ENCODE peak calls at places on chromosome 14, in nine cellular contexts. I, A, T, X, M, H, W, L and N are unnamed samples.

GRCh38 chr14:81350344-81351096 is 49.6 kb downstream of the STON2 start:
- DNase-seq in T (no peak), X (no peak), I (no peak), L (no peak), W (no peak), M (no peak), H (no peak), A (no peak), N (no peak)

GRCh38 chr14:68379510-68380303 is 413.2 kb downstream of the ZFP36L1 start:
- DNase-seq in I (no peak), M (no peak), H (no peak), A (no peak), L (no peak), X (no peak), W (no peak), T (no peak), N (no peak)

GRCh38 chr14:67940894-67941455 is 121.4 kb downstream of the RAD51B start:
- DNase-seq in L (peak), I (no peak), M (peak), X (peak), W (peak), A (no peak), H (no peak), T (no peak), N (no peak)

GRCh38 chr14:44701563-44702263 is 194.6 kb upstream of the FSCB start:
- DNase-seq in I (no peak), T (no peak), W (no peak), M (no peak), X (no peak), A (no peak), H (no peak), L (no peak), N (no peak)

GRCh38 chr14:96072076-96072475 is 32.9 kb downstream of the C14orf132 start:
- DNase-seq in L (no peak), I (no peak), M (no peak), T (no peak), A (no peak), H (peak), X (no peak), W (peak), N (no peak)

GRCh38 chr14:30725763-30726162 is 103.6 kb downstream of the SCFD1 start:
- DNase-seq in H (no peak), A (no peak), X (no peak), M (no peak), T (no peak), W (no peak), I (no peak), L (no peak), N (no peak)

GRCh38 chr14:101562659-101563351 is 1.5 kb downstream of the DIO3 start:
- DNase-seq in M (no peak), L (no peak), T (no peak), H (no peak), A (peak), W (no peak), X (no peak), I (no peak), N (no peak)

GRCh38 chr14:37550511-37550910 is 44.5 kb downstream of the FOXA1 start:
- DNase-seq in X (no peak), L (no peak), H (no peak), W (no peak), T (no peak), A (no peak), M (no peak), I (no peak), N (no peak)

GRCh38 chr14:23112359-23113178 is 6.5 kb downstream of the CEBPE start:
- DNase-seq in L (no peak), I (no peak), A (no peak), H (no peak), X (no peak), W (peak), M (no peak), T (no peak), N (no peak)

GRCh38 chr14:23327947-23328744 is 6.9 kb downstream of the PABPN1 start:
- DNase-seq in H (peak), M (peak), W (no peak), I (peak), L (peak), A (peak), X (peak), T (peak), N (peak)

GRCh38 chr14:29853272-29853671 is 74.4 kb downstream of the PRKD1 start:
- DNase-seq in W (no peak), I (no peak), M (no peak), H (no peak), L (no peak), X (no peak), T (no peak), A (no peak), N (no peak)

GRCh38 chr14:33745163-33745562 is 205.7 kb downstream of the EGLN3 start:
- DNase-seq in W (no peak), A (no peak), I (no peak), L (no peak), T (no peak), M (no peak), H (no peak), X (no peak), N (no peak)

GRCh38 chr14:71021347-71022014 is 114.2 kb downstream of the PCNX1 start:
- DNase-seq in A (no peak), W (no peak), L (no peak), I (no peak), T (no peak), H (no peak), M (peak), X (no peak), N (no peak)

GRCh38 chr14:38469156-38469555 is 213.3 kb upstream of the CLEC14A start:
- DNase-seq in H (no peak), I (no peak), A (no peak), W (no peak), T (no peak), M (no peak), X (no peak), L (no peak), N (no peak)

GRCh38 chr14:76098916-76099675 is 52.6 kb upstream of the GPATCH2L start:
- DNase-seq in M (no peak), W (no peak), T (no peak), L (no peak), I (no peak), A (no peak), X (no peak), H (no peak), N (no peak)

GRCh38 chr14:74275265-74275841 is 27.4 kb downstream of the ABCD4 start:
- DNase-seq in L (peak), W (no peak), H (no peak), X (no peak), M (no peak), I (no peak), A (no peak), T (no peak), N (no peak)

GRCh38 chr14:104393199-104393897 is 186.2 kb upstream of the C14orf180 start:
- DNase-seq in I (no peak), X (peak), L (peak), A (no peak), M (no peak), T (no peak), H (peak), W (peak), N (no peak)

GRCh38 chr14:43687866-43688265 is 819.2 kb downstream of the FSCB start:
- DNase-seq in I (no peak), A (no peak), W (no peak), M (peak), T (no peak), L (no peak), H (no peak), X (no peak), N (no peak)

GRCh38 chr14:44606576-44606975 is 99.5 kb upstream of the FSCB start:
- DNase-seq in W (no peak), T (no peak), I (no peak), A (no peak), M (no peak), H (no peak), L (no peak), X (no peak), N (no peak)

GRCh38 chr14:45426685-45427282 is 173.8 kb upstream of the MIS18BP1 start:
- DNase-seq in X (no peak), W (no peak), T (no peak), A (peak), M (no peak), H (no peak), I (peak), L (no peak), N (no peak)

GRCh38 chr14:75640876-75641275 is 19.8 kb downstream of the ERG28 start:
- DNase-seq in T (no peak), L (no peak), I (no peak), X (no peak), M (no peak), A (no peak), H (no peak), W (no peak), N (no peak)

GRCh38 chr14:106269451-106270204 is 743.2 kb downstream of the TMEM121 start:
- DNase-seq in A (no peak), W (no peak), L (no peak), I (no peak), T (no peak), H (no peak), X (no peak), M (no peak), N (no peak)

GRCh38 chr14:106269029-106269428 is 742.6 kb downstream of the TMEM121 start:
- DNase-seq in W (no peak), X (no peak), I (no peak), H (no peak), M (no peak), A (no peak), T (no peak), L (no peak), N (no peak)

GRCh38 chr14:106268013-106268727 is 741.8 kb downstream of the TMEM121 start:
- DNase-seq in L (no peak), X (peak), I (no peak), M (no peak), A (no peak), T (no peak), W (no peak), H (no peak), N (no peak)
- TF ChIP-seq CTCF in L (peak), X (no peak), I (peak), M (no peak), A (no peak), T (no peak), W (no peak), H (no peak), N (no peak)

GRCh38 chr14:92325835-92326234 is 2.9 kb downstream of the SLC24A4 start:
- DNase-seq in W (no peak), T (no peak), M (no peak), H (no peak), X (no peak), I (no peak), L (no peak), A (no peak), N (no peak)
- TF ChIP-seq CTCF in W (no peak), T (no peak), M (no peak), H (no peak), X (no peak), I (peak), L (no peak), A (no peak), N (no peak)

GRCh38 chr14:59199205-59199604 is 10.7 kb downstream of the DAAM1 start:
- DNase-seq in X (no peak), T (no peak), M (no peak), I (no peak), H (no peak), L (no peak), W (no peak), A (no peak), N (no peak)
- TF ChIP-seq CTCF in X (no peak), T (no peak), M (no peak), I (no peak), H (no peak), L (no peak), W (no peak), A (peak), N (no peak)

GRCh38 chr14:51786227-51786626 is 74.2 kb upstream of the GNG2 start:
- DNase-seq in W (no peak), L (no peak), X (no peak), H (no peak), M (no peak), A (no peak), I (no peak), T (no peak), N (no peak)

GRCh38 chr14:51787352-51787751 is 73.1 kb upstream of the GNG2 start:
- DNase-seq in X (no peak), T (no peak), A (no peak), I (no peak), L (no peak), W (no peak), M (no peak), H (no peak), N (no peak)

GRCh38 chr14:51782412-51782811 is 78.0 kb upstream of the GNG2 start:
- DNase-seq in X (no peak), T (no peak), A (no peak), H (no peak), M (no peak), L (no peak), W (no peak), I (no peak), N (no peak)

GRCh38 chr14:51783765-51784164 is 76.6 kb upstream of the GNG2 start:
- DNase-seq in M (no peak), I (no peak), T (no peak), A (no peak), L (no peak), X (no peak), H (no peak), W (no peak), N (no peak)

DNA sequence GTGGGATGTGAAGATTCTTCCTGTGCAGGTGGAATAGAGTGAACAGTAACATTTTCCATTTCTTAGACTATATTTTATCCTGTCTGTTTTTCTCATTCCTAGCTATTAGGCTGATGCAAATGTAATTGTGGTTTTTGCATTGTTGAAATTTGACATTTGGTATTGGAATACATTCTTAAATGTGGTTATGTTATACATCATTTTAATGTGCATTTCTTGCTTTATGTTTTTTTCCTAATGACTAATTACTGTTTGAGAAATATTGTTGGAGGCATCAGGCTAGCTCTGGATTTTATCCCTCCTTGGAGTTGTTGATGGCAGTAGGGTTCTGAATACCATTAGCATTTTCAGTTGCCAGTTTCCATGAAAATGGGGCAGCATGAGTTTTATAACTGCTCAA is 75.9 kb upstream of the GNG2 start:
- DNase-seq in X (no peak), L (no peak), H (no peak), M (no peak), T (no peak), A (no peak), I (no peak), W (no peak), N (no peak)
- TF ChIP-seq CTCF in X (no peak), L (no peak), H (no peak), M (no peak), T (no peak), A (no peak), I (no peak), W (no peak), N (no peak)

GRCh38 chr14:36254020-36254614 is 66.3 kb downstream of the MBIP start:
- DNase-seq in A (peak), X (no peak), H (no peak), W (no peak), M (peak), T (no peak), I (peak), L (no peak), N (no peak)
- TF ChIP-seq CTCF in A (peak), X (no peak), H (no peak), W (no peak), M (peak), T (no peak), I (peak), L (no peak), N (no peak)

DNA sequence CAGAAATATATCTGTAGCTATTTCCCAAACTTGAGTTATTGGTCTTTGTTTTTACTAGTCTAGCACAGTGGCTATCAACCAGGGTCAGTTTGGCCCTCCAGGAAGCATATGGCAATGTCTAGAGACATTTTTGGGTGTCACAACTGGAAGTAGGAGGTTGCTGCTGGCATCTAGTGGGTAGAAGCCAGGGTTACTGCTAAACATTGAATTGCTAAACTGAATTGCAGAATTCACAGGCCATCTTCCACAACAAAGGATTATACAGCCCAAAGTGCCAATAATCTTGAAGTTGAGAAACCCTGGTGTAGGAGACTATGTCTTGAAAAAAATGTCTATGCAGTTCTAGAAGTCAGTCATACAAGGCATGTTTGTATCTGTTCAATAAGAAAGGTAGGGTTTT is 27.7 kb downstream of the ARHGAP5 start:
- DNase-seq in I (no peak), M (no peak), L (no peak), T (no peak), A (no peak), H (no peak), X (no peak), W (no peak), N (no peak)
- TF ChIP-seq CTCF in I (peak), M (no peak), L (no peak), T (no peak), A (no peak), H (no peak), X (no peak), W (no peak), N (no peak)

GRCh38 chr14:34985740-34986139 is 2.9 kb downstream of the SRP54 start:
- DNase-seq in A (no peak), T (no peak), L (no peak), I (no peak), X (no peak), H (no peak), M (no peak), W (no peak), N (no peak)

GRCh38 chr14:34983148-34983760 is 462 bp downstream of the SRP54 start:
- DNase-seq in T (no peak), I (no peak), H (no peak), X (no peak), A (no peak), M (no peak), W (no peak), L (no peak), N (no peak)

GRCh38 chr14:34980337-34980900 is 2.4 kb upstream of the SRP54 start:
- DNase-seq in W (no peak), T (no peak), I (no peak), M (no peak), H (no peak), A (no peak), L (no peak), X (no peak), N (no peak)

GRCh38 chr14:34981743-34982420 is 910 bp upstream of the SRP54 start:
- DNase-seq in A (peak), L (peak), W (no peak), X (no peak), T (no peak), I (no peak), H (no peak), M (no peak), N (peak)

DNA sequence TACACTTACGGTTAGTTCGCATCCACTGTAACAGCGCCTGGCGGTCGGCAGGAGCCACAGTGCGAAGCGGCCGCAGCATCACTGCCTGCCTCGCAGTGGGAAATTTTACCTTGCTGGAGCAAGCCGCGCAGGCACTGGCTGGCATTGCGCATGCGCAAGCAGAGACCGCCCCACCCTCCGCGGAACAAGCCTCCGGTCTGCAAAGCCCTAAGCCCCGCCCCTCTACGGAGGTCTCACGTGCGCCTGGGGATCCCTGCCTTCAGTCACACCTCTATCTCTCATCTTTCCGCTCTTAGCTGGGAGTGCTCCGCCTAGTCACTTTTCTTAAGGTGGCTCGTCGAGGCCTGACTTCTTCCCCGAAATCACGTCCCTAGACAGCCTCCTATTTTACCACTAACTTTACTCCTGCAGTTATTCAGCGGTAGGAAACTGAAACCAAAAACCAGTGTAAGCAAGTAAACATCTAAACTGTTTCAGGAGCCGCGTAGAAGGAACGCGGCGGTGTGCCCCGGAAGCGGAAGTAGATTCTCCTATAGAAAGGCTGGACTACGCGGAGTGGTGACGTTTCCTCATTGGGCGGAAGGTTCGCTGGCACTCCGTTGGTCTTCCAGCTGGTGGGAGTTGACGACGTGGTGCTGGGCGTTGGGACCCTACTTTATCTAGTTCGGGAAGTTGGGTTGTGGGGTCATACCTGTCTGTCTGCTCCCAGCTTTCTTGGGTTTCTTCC is at the start of gene SRP54:
- DNase-seq in I (peak), L (peak), A (peak), H (peak), M (peak), W (peak), T (peak), X (peak), N (peak)
- TF ChIP-seq CTCF in I (peak), L (no peak), A (no peak), H (peak), M (peak), W (no peak), T (no peak), X (no peak), N (peak)